ENCODE peak calls at places on chromosome 13, in four cellular contexts. One of them, this sample, is unnamed.

GRCh38 chr13:76331948-76332712 is 554.1 kb downstream of the KCTD12 start:
- DNase-seq in AG09319: peak
- DNase-seq in adrenal gland: no peak
- DNase-seq in body of pancreas: no peak
- DNase-seq in this sample: no peak

GRCh38 chr13:112779856-112780604 is 90.2 kb downstream of the ATP11A start:
- DNase-seq in AG09319: no peak
- DNase-seq in adrenal gland: no peak
- DNase-seq in body of pancreas: no peak
- DNase-seq in this sample: no peak

GRCh38 chr13:36154567-36155231 is 23.5 kb upstream of the DCLK1 start:
- DNase-seq in AG09319: no peak
- DNase-seq in adrenal gland: no peak
- DNase-seq in body of pancreas: no peak
- DNase-seq in this sample: no peak

GRCh38 chr13:90232291-90232690 is 1115.2 kb upstream of the MIR17HG start:
- DNase-seq in AG09319: no peak
- DNase-seq in adrenal gland: no peak
- DNase-seq in body of pancreas: no peak
- DNase-seq in this sample: no peak

GRCh38 chr13:48580185-48580803 is 47.4 kb upstream of the RCBTB2 start:
- DNase-seq in AG09319: peak
- DNase-seq in adrenal gland: peak
- DNase-seq in body of pancreas: peak
- DNase-seq in this sample: peak

GRCh38 chr13:31092631-31093030 is 69.1 kb downstream of the HSPH1 start:
- DNase-seq in AG09319: no peak
- DNase-seq in adrenal gland: no peak
- DNase-seq in body of pancreas: no peak
- DNase-seq in this sample: no peak

GRCh38 chr13:20301391-20302071 is 69.4 kb upstream of the GJB6 start:
- DNase-seq in AG09319: no peak
- DNase-seq in adrenal gland: no peak
- DNase-seq in body of pancreas: no peak
- DNase-seq in this sample: no peak

GRCh38 chr13:49395416-49396277 is 48.2 kb downstream of the CAB39L start:
- DNase-seq in AG09319: no peak
- DNase-seq in adrenal gland: peak
- DNase-seq in body of pancreas: no peak
- DNase-seq in this sample: no peak

GRCh38 chr13:101127741-101128353 is 288.5 kb downstream of the NALCN start:
- DNase-seq in AG09319: peak
- DNase-seq in adrenal gland: peak
- DNase-seq in body of pancreas: peak
- DNase-seq in this sample: no peak

GRCh38 chr13:102784501-102784900 is 10.9 kb upstream of the TEX30 start:
- DNase-seq in AG09319: no peak
- DNase-seq in adrenal gland: no peak
- DNase-seq in body of pancreas: no peak
- DNase-seq in this sample: no peak

GRCh38 chr13:27638521-27638920 is 16.8 kb downstream of the POLR1D start:
- DNase-seq in AG09319: no peak
- DNase-seq in adrenal gland: peak
- DNase-seq in body of pancreas: no peak
- DNase-seq in this sample: no peak

GRCh38 chr13:28492527-28493367 is 2.2 kb downstream of the FLT1 start:
- DNase-seq in AG09319: no peak
- DNase-seq in adrenal gland: no peak
- DNase-seq in body of pancreas: no peak
- DNase-seq in this sample: no peak

GRCh38 chr13:78712866-78713265 is 53.9 kb upstream of the OBI1 start:
- DNase-seq in AG09319: no peak
- DNase-seq in adrenal gland: no peak
- DNase-seq in body of pancreas: no peak
- DNase-seq in this sample: no peak

GRCh38 chr13:76934671-76935070 is 13.6 kb upstream of the ACOD1 start:
- DNase-seq in AG09319: no peak
- DNase-seq in adrenal gland: no peak
- DNase-seq in body of pancreas: no peak
- DNase-seq in this sample: no peak

GRCh38 chr13:108302279-108302678 is 32.8 kb downstream of the TNFSF13B start:
- DNase-seq in AG09319: no peak
- DNase-seq in adrenal gland: no peak
- DNase-seq in body of pancreas: no peak
- DNase-seq in this sample: no peak

GRCh38 chr13:82627183-82627582 is 1255.1 kb downstream of the SLITRK1 start:
- DNase-seq in AG09319: peak
- DNase-seq in adrenal gland: no peak
- DNase-seq in body of pancreas: no peak
- DNase-seq in this sample: no peak

GRCh38 chr13:59452189-59452588 is 711.5 kb downstream of the DIAPH3 start:
- DNase-seq in AG09319: no peak
- DNase-seq in adrenal gland: no peak
- DNase-seq in body of pancreas: no peak
- DNase-seq in this sample: no peak

GRCh38 chr13:40665061-40665753 is 1.2 kb downstream of the FOXO1 start:
- DNase-seq in AG09319: no peak
- DNase-seq in adrenal gland: peak
- DNase-seq in body of pancreas: peak
- DNase-seq in this sample: peak

GRCh38 chr13:94236876-94237275 is 242.6 kb downstream of the DCT start:
- DNase-seq in AG09319: no peak
- DNase-seq in adrenal gland: no peak
- DNase-seq in body of pancreas: no peak
- DNase-seq in this sample: no peak

GRCh38 chr13:43196171-43196611 is 172.8 kb downstream of the DNAJC15 start:
- DNase-seq in AG09319: no peak
- DNase-seq in adrenal gland: no peak
- DNase-seq in body of pancreas: no peak
- DNase-seq in this sample: no peak

GRCh38 chr13:38868399-38868798 is 122.2 kb downstream of the STOML3 start:
- DNase-seq in AG09319: no peak
- DNase-seq in adrenal gland: no peak
- DNase-seq in body of pancreas: no peak
- DNase-seq in this sample: no peak

GRCh38 chr13:38875186-38875875 is 115.3 kb downstream of the STOML3 start:
- DNase-seq in AG09319: no peak
- DNase-seq in adrenal gland: no peak
- DNase-seq in body of pancreas: no peak
- DNase-seq in this sample: no peak

GRCh38 chr13:38871275-38871674 is 119.4 kb downstream of the STOML3 start:
- DNase-seq in AG09319: no peak
- DNase-seq in adrenal gland: no peak
- DNase-seq in body of pancreas: no peak
- DNase-seq in this sample: no peak

GRCh38 chr13:38868870-38869269 is 121.8 kb downstream of the STOML3 start:
- DNase-seq in AG09319: no peak
- DNase-seq in adrenal gland: no peak
- DNase-seq in body of pancreas: no peak
- DNase-seq in this sample: no peak

DNA sequence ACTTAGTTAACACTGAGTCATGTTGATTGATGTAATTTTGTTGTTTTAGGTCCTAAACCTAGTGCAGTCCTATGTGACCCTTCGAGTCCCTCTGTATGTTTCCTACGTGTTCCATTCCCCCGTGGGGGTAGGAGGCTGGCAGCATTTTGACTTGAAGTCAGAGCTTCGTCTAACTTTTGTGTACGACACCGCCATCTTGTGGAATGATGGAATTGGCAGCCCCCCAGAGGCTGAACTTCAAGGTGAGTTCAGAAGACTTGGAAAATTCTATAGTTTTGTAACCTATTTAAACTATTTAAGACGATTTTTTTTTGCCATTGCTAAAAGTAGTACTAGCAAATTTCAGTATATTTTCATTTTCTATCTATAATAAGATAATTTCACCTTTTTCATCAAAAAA is 117.9 kb downstream of the STOML3 start:
- DNase-seq in AG09319: no peak
- DNase-seq in adrenal gland: no peak
- DNase-seq in body of pancreas: peak
- DNase-seq in this sample: no peak
- TF ChIP-seq CTCF in AG09319: peak
- TF ChIP-seq CTCF in adrenal gland: no peak
- TF ChIP-seq CTCF in body of pancreas: peak
- TF ChIP-seq CTCF in this sample: peak

GRCh38 chr13:97621631-97622030 is 187.7 kb downstream of the RAP2A start:
- DNase-seq in AG09319: no peak
- DNase-seq in adrenal gland: no peak
- DNase-seq in body of pancreas: no peak
- DNase-seq in this sample: no peak
- TF ChIP-seq CTCF in AG09319: no peak
- TF ChIP-seq CTCF in adrenal gland: no peak
- TF ChIP-seq CTCF in body of pancreas: no peak
- TF ChIP-seq CTCF in this sample: no peak

GRCh38 chr13:45728759-45729158 is 26.6 kb downstream of the CBY2 start:
- DNase-seq in AG09319: no peak
- DNase-seq in adrenal gland: no peak
- DNase-seq in body of pancreas: no peak
- DNase-seq in this sample: no peak
- TF ChIP-seq CTCF in AG09319: no peak
- TF ChIP-seq CTCF in adrenal gland: no peak
- TF ChIP-seq CTCF in body of pancreas: no peak
- TF ChIP-seq CTCF in this sample: no peak

GRCh38 chr13:22625691-22626090 is 555.1 kb upstream of the SGCG start:
- DNase-seq in AG09319: no peak
- DNase-seq in adrenal gland: no peak
- DNase-seq in body of pancreas: no peak
- DNase-seq in this sample: no peak
- TF ChIP-seq CTCF in AG09319: no peak
- TF ChIP-seq CTCF in adrenal gland: no peak
- TF ChIP-seq CTCF in body of pancreas: no peak
- TF ChIP-seq CTCF in this sample: no peak